ENCODE peak calls at places on chromosomes 2 and 18, in six cellular contexts. X, J, F, P, Z and K are unnamed samples.

GRCh38 chr2:143691136-143691535 is 561.9 kb downstream of the ARHGAP15 start:
- DNase-seq in J (no peak), Z (no peak), F (no peak), P (no peak), X (no peak), K (no peak)

GRCh38 chr2:182668671-182669070 is 47.4 kb upstream of the DNAJC10 start:
- DNase-seq in J (no peak), P (no peak), Z (no peak), F (no peak), X (no peak), K (no peak)

GRCh38 chr2:127161176-127162136 is 54.5 kb upstream of the BIN1 start:
- DNase-seq in J (no peak), Z (no peak), X (no peak), P (no peak), F (no peak), K (no peak)

GRCh38 chr2:128801581-128801980 is 482.9 kb upstream of the HS6ST1 start:
- DNase-seq in P (no peak), J (no peak), X (no peak), F (no peak), Z (no peak), K (no peak)

GRCh38 chr2:182521453-182522427 is 94.9 kb upstream of the PDE1A start:
- DNase-seq in X (no peak), P (no peak), F (peak), J (no peak), Z (no peak), K (no peak)

GRCh38 chr2:73283545-73284295 is 558 bp downstream of the FBXO41 start:
- DNase-seq in P (no peak), X (no peak), F (no peak), J (no peak), Z (no peak), K (no peak)

GRCh38 chr18:59846814-59847490 is 52.8 kb upstream of the PMAIP1 start:
- DNase-seq in J (no peak), Z (no peak), P (no peak), X (no peak), F (peak), K (peak)

GRCh38 chr18:59966913-59967312 is 67.1 kb downstream of the PMAIP1 start:
- DNase-seq in F (no peak), P (no peak), X (no peak), Z (no peak), J (no peak), K (no peak)

GRCh38 chr2:237900891-237901831 is 41.7 kb downstream of the RAMP1 start:
- DNase-seq in X (no peak), P (no peak), J (no peak), F (no peak), Z (no peak), K (no peak)

GRCh38 chr2:219344756-219345458 is 12.4 kb upstream of the RESP18 start:
- DNase-seq in J (no peak), F (no peak), X (no peak), Z (no peak), P (peak), K (no peak)

GRCh38 chr2:121059651-121060649 is 225.1 kb downstream of the TFCP2L1 start:
- DNase-seq in Z (no peak), F (no peak), P (no peak), X (no peak), J (no peak), K (no peak)

GRCh38 chr2:10161961-10162441 is 39.5 kb downstream of the RRM2 start:
- DNase-seq in X (no peak), P (peak), J (no peak), F (no peak), Z (no peak), K (no peak)

GRCh38 chr2:151186011-151186410 is 75.7 kb downstream of the RBM43 start:
- DNase-seq in F (no peak), X (no peak), Z (no peak), P (no peak), J (no peak), K (no peak)

GRCh38 chr2:71564790-71565189 is 111.4 kb downstream of the DYSF start:
- DNase-seq in P (no peak), Z (no peak), J (no peak), F (no peak), X (no peak), K (no peak)

GRCh38 chr2:169705927-169706326 is 11.7 kb downstream of the PHOSPHO2 start:
- DNase-seq in F (peak), Z (no peak), P (no peak), X (no peak), J (no peak), K (no peak)

GRCh38 chr2:1738646-1739302 is 5.5 kb downstream of the PXDN start:
- DNase-seq in X (no peak), Z (no peak), P (no peak), J (no peak), F (no peak), K (no peak)

GRCh38 chr2:17303054-17303453 is 215.2 kb downstream of the RAD51AP2 start:
- DNase-seq in J (no peak), P (no peak), Z (no peak), X (no peak), F (no peak), K (no peak)

GRCh38 chr18:48186084-48186798 is 222.9 kb downstream of the ZBTB7C start:
- DNase-seq in X (peak), F (no peak), J (no peak), P (no peak), Z (no peak), K (no peak)

GRCh38 chr2:7356909-7357584 is 439.8 kb downstream of the RNF144A start:
- DNase-seq in X (no peak), Z (no peak), P (no peak), J (no peak), F (no peak), K (no peak)

GRCh38 chr2:120209427-120210233 is 13.6 kb downstream of the TMEM185B start:
- DNase-seq in J (no peak), Z (no peak), X (no peak), P (no peak), F (no peak), K (no peak)

GRCh38 chr2:135055182-135055786 is 3.2 kb downstream of the RAB3GAP1 start:
- DNase-seq in X (no peak), P (no peak), F (peak), Z (no peak), J (no peak), K (no peak)

GRCh38 chr18:77013777-77014525 is 118.6 kb downstream of the MBP start:
- DNase-seq in X (peak), J (no peak), P (no peak), Z (no peak), F (no peak), K (no peak)

GRCh38 chr2:30656079-30656478 is 151.2 kb downstream of the CAPN13 start:
- DNase-seq in J (no peak), F (peak), P (no peak), X (no peak), Z (no peak), K (no peak)

GRCh38 chr2:235773188-235773928 is 279.5 kb downstream of the AGAP1 start:
- DNase-seq in X (no peak), J (no peak), Z (no peak), F (no peak), P (no peak), K (no peak)

GRCh38 chr2:157468931-157469708 is 25.2 kb upstream of the CYTIP start:
- DNase-seq in F (peak), P (no peak), Z (no peak), X (no peak), J (no peak), K (peak)

GRCh38 chr18:44887227-44887631 is 206.5 kb downstream of the SETBP1 start:
- DNase-seq in P (no peak), Z (no peak), F (peak), J (no peak), X (no peak), K (peak)

GRCh38 chr2:127155901-127156300 is 48.9 kb upstream of the BIN1 start:
- DNase-seq in X (peak), P (no peak), J (no peak), Z (no peak), F (no peak), K (no peak)